ENCODE peak calls at places on chromosomes 13 and 19, in eight cellular contexts. X, M, H, O, G, K, J and C are unnamed samples.

GRCh38 chr19:11420429-11420893 is 1.3 kb upstream of the RGL3 start:
- DNase-seq in M (no peak), H (peak), G (peak), O (peak), K (peak), X (no peak), J (peak), C (no peak)

GRCh38 chr19:12000152-12000981 is 35.1 kb downstream of the ZNF433 start:
- DNase-seq in X (no peak), M (no peak), O (no peak), K (no peak), H (no peak), J (no peak), G (no peak), C (no peak)

GRCh38 chr19:55156202-55157063 is 1.1 kb downstream of the TNNI3 start:
- DNase-seq in K (peak), X (no peak), J (peak), O (peak), M (peak), G (peak), H (peak), C (no peak)

GRCh38 chr19:41575998-41576397 is at the start of gene CEACAM21:
- DNase-seq in O (no peak), X (no peak), G (peak), J (no peak), K (peak), H (peak), M (no peak), C (no peak)

GRCh38 chr13:59038824-59039223 is 1124.9 kb downstream of the DIAPH3 start:
- DNase-seq in O (peak), H (no peak), G (no peak), K (no peak), J (no peak), X (no peak), M (peak), C (no peak)

GRCh38 chr19:40510526-40511115 is 43.8 kb downstream of the SPTBN4 start:
- DNase-seq in H (no peak), J (no peak), M (no peak), O (no peak), K (no peak), X (no peak), G (no peak), C (no peak)

GRCh38 chr13:45119469-45119989 is 781 bp upstream of the GTF2F2 start:
- DNase-seq in M (peak), K (no peak), H (no peak), G (no peak), O (peak), J (peak), X (no peak), C (no peak)

GRCh38 chr19:30076751-30077670 is 135.0 kb downstream of the URI1 start:
- DNase-seq in X (no peak), O (no peak), G (no peak), K (no peak), H (no peak), J (no peak), M (no peak), C (no peak)

GRCh38 chr19:41302624-41303351 is 7.2 kb upstream of the CCDC97 start:
- DNase-seq in O (no peak), H (no peak), M (no peak), J (no peak), K (no peak), X (no peak), G (no peak), C (no peak)

GRCh38 chr19:44740351-44740824 is 8.1 kb upstream of the BCL3 start:
- DNase-seq in M (no peak), G (no peak), O (no peak), X (no peak), J (no peak), K (no peak), H (no peak), C (no peak)

GRCh38 chr19:30711296-30711695 is 339.1 kb downstream of the ZNF536 start:
- DNase-seq in O (no peak), J (peak), M (no peak), G (no peak), H (no peak), X (no peak), K (no peak), C (no peak)

GRCh38 chr19:58479736-58480480 is 3.8 kb downstream of the ZNF446 start:
- DNase-seq in M (no peak), O (no peak), H (no peak), X (no peak), K (no peak), G (no peak), J (no peak), C (no peak)

GRCh38 chr19:45112111-45112827 is 19.3 kb downstream of the PPP1R37 start:
- DNase-seq in O (no peak), X (no peak), K (no peak), J (no peak), H (no peak), M (no peak), G (no peak), C (no peak)

DNA sequence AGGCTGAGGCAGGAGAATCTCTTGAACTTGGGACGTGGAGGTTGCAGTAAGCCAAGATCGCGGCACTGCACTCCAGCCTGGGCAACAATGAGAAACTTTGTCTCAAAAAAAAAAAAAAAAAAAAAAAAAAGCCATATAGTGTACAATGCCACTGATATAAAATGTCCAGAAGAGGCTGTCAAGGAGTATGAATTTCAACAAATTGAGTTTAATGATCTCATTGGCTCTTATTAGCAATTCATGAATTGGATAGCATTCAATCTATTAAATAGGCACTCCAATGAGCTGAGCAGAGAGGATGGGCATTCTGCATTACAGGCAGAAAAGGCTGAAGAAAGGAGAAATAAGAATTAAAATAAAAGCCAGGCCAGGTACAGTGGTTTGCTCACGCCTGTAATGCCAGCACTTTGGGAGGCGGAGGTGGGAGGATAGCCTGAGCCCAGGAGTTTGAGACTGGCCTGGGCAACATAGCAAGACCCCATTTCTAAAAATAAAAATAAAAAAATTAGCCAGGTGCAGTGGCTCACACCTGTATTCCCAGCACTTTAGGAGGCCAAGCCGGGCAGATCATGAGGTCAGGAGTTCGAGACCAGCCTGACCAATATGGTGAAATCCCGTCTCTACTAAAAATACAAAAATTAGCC is 757 bp upstream of the LMNB2 start:
- DNase-seq in G (no peak), O (no peak), H (no peak), J (no peak), M (no peak), K (no peak), X (no peak), C (no peak)
- TF ChIP-seq CTCF in G (no peak), O (no peak), H (no peak), J (no peak), M (no peak), K (no peak), X (no peak), C (no peak)

GRCh38 chr19:48711106-48711662 is 8.3 kb downstream of the MAMSTR start:
- DNase-seq in K (no peak), M (no peak), H (no peak), J (no peak), G (no peak), O (no peak), X (no peak), C (no peak)

GRCh38 chr19:48714759-48715261 is 4.7 kb downstream of the MAMSTR start:
- DNase-seq in K (no peak), J (no peak), O (no peak), G (no peak), M (no peak), H (no peak), X (no peak), C (no peak)

GRCh38 chr19:48715276-48715675 is 4.2 kb downstream of the MAMSTR start:
- DNase-seq in J (no peak), O (no peak), K (no peak), H (no peak), M (no peak), X (no peak), G (no peak), C (no peak)

GRCh38 chr19:48713864-48714755 is 5.4 kb downstream of the MAMSTR start:
- DNase-seq in H (peak), O (peak), X (peak), J (peak), G (peak), M (peak), K (peak), C (peak)

DNA sequence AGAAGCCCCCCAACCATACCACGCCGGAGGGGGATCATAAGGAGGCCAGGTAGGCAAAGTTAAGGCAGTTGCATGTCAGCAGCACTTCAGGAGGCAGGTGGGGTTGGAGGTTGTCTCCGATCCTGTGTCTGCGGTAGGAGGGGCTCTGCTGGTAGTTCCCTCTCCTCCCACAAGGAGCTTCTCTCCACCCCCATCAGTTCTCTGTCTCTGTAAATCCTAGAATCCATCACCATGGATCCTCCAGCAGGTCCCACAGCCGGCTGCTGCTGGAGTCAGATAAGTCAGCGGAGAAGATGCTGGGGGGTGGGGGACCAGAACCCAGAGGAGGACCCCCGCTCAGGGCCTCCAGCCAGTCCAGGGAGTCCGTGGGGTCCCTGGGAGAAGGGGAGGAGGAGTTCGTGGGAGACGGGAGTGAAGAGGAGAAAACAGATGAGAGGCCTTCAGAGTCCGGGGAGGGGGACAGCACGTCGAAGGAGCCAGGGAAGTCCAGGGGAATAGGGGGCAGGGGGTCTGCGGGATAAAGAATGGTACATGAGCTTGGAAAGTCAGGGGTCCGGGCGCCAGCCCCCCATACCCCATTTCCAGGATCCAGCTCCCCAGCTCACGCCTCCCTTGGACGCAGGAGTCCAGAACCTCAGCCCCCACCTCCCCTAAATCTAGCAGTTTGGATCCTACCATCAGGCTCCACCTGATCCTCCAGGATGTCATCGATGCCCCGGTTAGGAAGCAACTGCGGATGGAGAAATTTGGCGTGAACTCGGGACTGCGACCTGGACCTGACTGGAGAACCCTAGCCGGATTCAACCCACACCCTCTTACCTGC is 6.3 kb downstream of the MAMSTR start:
- DNase-seq in K (no peak), M (peak), G (no peak), O (no peak), J (peak), H (no peak), X (no peak), C (no peak)
- TF ChIP-seq CTCF in K (no peak), M (peak), G (peak), O (peak), J (peak), H (no peak), X (peak), C (peak)

DNA sequence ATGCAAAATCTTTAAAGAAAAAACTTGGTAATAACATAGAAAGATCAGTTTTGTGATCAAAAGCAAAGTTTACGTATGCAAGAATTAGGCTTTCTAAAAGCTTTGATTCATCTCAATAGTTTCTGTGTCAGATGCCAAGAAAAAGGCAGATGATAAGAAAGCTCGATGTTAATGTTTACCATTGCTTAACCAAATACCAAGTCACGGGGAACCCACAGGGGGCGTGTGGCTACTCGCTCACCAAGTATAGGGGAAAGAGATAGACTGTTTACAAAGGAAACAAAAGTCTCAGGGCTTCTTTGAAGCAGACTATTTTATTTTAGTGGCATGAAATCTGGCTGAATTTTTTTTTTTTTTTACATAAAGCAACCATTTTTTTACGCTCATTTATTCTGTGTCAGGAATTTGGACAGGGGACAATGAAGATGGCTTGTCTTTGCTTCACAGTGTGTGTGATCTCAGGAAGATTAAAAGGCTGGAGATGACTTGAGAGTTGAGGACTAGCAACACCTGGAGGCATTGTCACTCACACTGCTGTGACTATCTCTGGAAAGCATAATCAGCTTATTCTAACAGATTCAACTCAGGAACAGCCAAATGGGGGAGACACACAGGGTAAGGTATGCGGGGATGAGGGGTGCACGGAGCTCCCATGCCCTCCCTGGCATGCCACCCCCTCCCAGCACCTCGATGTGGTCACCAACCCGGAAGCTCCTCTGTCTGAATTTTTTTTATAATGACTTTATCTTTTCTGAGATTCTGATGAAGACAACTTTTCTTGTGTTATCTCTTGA is 24.9 kb downstream of the RCBTB1 start:
- DNase-seq in X (no peak), H (no peak), M (peak), J (peak), O (peak), K (no peak), G (peak), C (no peak)
- TF ChIP-seq CTCF in X (peak), H (peak), M (peak), J (peak), O (peak), K (no peak), G (no peak), C (peak)

GRCh38 chr13:28474491-28475134 is 20.3 kb downstream of the FLT1 start:
- DNase-seq in G (no peak), J (no peak), M (peak), H (no peak), X (no peak), K (no peak), O (no peak), C (no peak)
- TF ChIP-seq CTCF in G (no peak), J (no peak), M (no peak), H (no peak), X (no peak), K (no peak), O (no peak), C (no peak)

DNA sequence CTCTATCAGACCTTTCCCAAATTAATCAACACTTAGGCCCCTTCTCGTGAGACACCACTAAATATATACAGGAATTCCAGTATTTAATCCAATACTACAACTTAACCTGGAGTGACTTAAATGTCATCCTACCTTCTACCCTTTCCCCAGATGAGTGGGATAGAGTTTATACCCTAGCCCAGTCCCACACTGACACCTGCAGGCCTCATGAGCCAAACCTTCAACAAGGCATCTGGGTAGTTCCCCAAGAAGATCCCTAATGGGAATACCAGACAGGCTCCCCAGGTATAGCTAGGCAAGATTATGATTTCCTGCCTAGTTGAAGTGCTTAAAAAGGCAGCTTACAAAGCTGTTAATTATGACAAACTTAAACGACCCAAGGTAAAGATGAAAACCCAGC is 15.9 kb downstream of the ZNF83 start:
- DNase-seq in J (peak), H (no peak), X (no peak), M (no peak), O (no peak), K (no peak), G (no peak), C (no peak)
- TF ChIP-seq CTCF in J (peak), H (peak), X (no peak), M (no peak), O (no peak), K (no peak), G (no peak), C (no peak)

DNA sequence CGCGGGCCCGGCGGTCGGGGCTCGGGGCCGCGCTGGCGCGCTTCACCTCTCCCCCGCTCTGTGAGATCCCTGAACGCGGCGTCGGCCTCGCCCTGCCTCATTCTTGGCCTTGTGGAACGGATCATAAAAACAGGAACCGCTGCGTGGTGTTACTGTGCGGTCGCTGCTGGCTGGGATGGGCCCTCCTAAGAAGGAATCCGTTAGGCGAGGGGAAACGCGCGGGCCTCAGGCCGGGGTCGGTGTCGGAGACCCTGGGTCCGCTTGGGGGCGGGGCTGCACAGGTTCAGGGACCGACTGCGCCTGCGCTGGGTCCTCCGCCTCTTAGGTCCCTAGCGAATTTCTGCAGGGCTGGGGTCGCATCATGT is 381 bp downstream of the CKAP2 start:
- DNase-seq in H (peak), G (peak), M (peak), X (no peak), K (peak), O (peak), J (peak), C (peak)
- TF ChIP-seq CTCF in H (no peak), G (no peak), M (no peak), X (no peak), K (no peak), O (no peak), J (no peak), C (peak)

GRCh38 chr13:23534090-23534489 is 36.1 kb upstream of the TNFRSF19 start:
- DNase-seq in O (no peak), H (no peak), M (no peak), X (no peak), K (no peak), J (no peak), G (no peak), C (no peak)
- TF ChIP-seq CTCF in O (no peak), H (no peak), M (no peak), X (no peak), K (no peak), J (no peak), G (no peak), C (no peak)

GRCh38 chr13:42880241-42880640 is 98.9 kb downstream of the FAM216B start:
- DNase-seq in H (no peak), M (no peak), O (no peak), J (no peak), K (no peak), X (no peak), G (no peak), C (no peak)

GRCh38 chr13:42883771-42884170 is 102.4 kb downstream of the FAM216B start:
- DNase-seq in J (peak), M (peak), O (peak), H (no peak), K (no peak), G (peak), X (no peak), C (no peak)

GRCh38 chr13:42883142-42883541 is 101.8 kb downstream of the FAM216B start:
- DNase-seq in G (no peak), M (no peak), K (no peak), H (no peak), J (no peak), O (no peak), X (no peak), C (no peak)

DNA sequence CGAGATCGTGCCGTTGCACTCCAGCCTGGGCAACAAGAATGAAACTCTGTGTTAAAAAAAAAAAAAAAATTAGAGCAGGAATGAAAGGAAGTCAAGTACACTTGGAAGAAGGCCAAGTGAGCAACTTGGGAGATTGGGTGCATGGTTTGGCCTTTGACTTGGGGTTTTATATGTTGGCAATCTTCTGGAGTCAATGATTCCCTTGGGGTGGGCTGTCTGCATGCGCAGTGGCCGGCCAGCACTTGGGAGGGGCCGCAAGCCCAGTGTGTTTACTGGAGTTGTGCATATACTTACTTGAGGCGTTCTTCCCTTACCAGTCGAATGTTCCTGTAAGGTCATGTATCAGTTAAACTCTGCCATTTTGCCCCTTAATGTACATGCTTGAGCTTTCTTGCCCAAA is 103.9 kb downstream of the FAM216B start:
- DNase-seq in X (no peak), K (no peak), J (no peak), H (no peak), M (no peak), O (no peak), G (no peak), C (no peak)
- TF ChIP-seq CTCF in X (no peak), K (no peak), J (no peak), H (no peak), M (no peak), O (no peak), G (no peak), C (no peak)

DNA sequence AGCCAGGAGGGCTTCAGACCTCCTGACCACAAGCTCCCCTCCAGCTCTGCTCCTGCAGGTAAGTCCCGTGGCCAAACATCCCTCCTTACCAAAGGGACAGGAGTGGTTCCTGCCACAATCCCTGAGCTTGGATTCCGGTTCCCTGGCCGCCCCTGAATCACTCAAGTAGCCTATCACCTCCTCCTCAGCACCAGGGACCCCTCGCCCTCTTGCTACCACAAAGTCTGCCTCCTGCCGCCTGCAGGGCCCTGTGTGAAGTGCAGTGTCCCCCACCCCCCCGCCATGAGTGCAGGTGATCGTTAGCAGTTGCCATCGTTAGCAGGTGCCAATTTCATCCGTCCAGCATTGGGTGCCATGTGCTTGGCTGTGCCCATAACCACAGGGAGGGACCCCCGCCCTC is 40.8 kb upstream of the RANBP3 start:
- DNase-seq in K (no peak), G (no peak), M (no peak), H (no peak), J (peak), X (no peak), O (no peak), C (no peak)
- TF ChIP-seq CTCF in K (no peak), G (no peak), M (no peak), H (no peak), J (peak), X (no peak), O (no peak), C (no peak)